ENCODE peak calls at places on chromosomes 13 and 19, in nine cellular contexts. R, O, C, G, L, J, T, I and F are unnamed samples.

GRCh38 chr19:17309962-17310461 is 649 bp downstream of the DDA1 start:
- DNase-seq in R (no peak), O (no peak), C (no peak), G (no peak), L (no peak), J (no peak), T (no peak), I (no peak), F (no peak)

GRCh38 chr13:76473552-76474134 is 412.6 kb downstream of the KCTD12 start:
- DNase-seq in R (peak; percentile 62), O (peak; percentile 88), C (peak; percentile 65), G (peak; percentile 49), L (no peak), J (peak; percentile 44), T (peak; percentile 74), I (peak; percentile 44), F (peak; percentile 61)

GRCh38 chr13:106083620-106084350 is 451.7 kb downstream of the EFNB2 start:
- DNase-seq in R (no peak), O (peak; percentile 62), C (peak; percentile 23), G (no peak), L (no peak), J (peak; percentile 31), T (no peak), I (no peak), F (no peak)

GRCh38 chr13:102680842-102681725 is 13.8 kb downstream of the METTL21C start:
- DNase-seq in R (no peak), O (peak; percentile 16), C (no peak), G (no peak), L (no peak), J (peak; percentile 14), T (no peak), I (peak; percentile 1), F (peak; percentile 37)

GRCh38 chr19:18933297-18933696 is 7.7 kb downstream of the HOMER3 start:
- DNase-seq in R (no peak), O (no peak), C (no peak), G (no peak), L (no peak), J (no peak), T (no peak), I (no peak), F (no peak)

GRCh38 chr13:110882972-110883371 is 31.9 kb downstream of the ANKRD10 start:
- DNase-seq in R (no peak), O (no peak), C (no peak), G (no peak), L (no peak), J (peak; percentile 27), T (no peak), I (no peak), F (no peak)

GRCh38 chr19:36032251-36033104 is at the start of gene CLIP3:
- DNase-seq in R (peak; percentile 74), O (peak; percentile 84), C (no peak), G (no peak), L (no peak), J (peak; percentile 42), T (peak; percentile 93), I (no peak), F (peak; percentile 20)

GRCh38 chr19:45179063-45179847 is 671 bp downstream of the BLOC1S3 start:
- DNase-seq in R (peak; percentile 52), O (peak; percentile 53), C (peak; percentile 37), G (peak; percentile 70), L (peak; percentile 89), J (peak; percentile 6), T (peak; percentile 87), I (peak; percentile 38), F (peak; percentile 32)

GRCh38 chr19:20164456-20164855 is 2.6 kb upstream of the ZNF486 start:
- DNase-seq in R (no peak), O (no peak), C (no peak), G (no peak), L (no peak), J (no peak), T (no peak), I (no peak), F (no peak)

GRCh38 chr13:102773441-102774209 is at the start of gene TEX30:
- DNase-seq in R (peak; percentile 88), O (peak; percentile 91), C (peak; percentile 92), G (peak; percentile 91), L (peak; percentile 97), J (peak; percentile 69), T (peak; percentile 95), I (peak; percentile 90), F (peak; percentile 89)

DNA sequence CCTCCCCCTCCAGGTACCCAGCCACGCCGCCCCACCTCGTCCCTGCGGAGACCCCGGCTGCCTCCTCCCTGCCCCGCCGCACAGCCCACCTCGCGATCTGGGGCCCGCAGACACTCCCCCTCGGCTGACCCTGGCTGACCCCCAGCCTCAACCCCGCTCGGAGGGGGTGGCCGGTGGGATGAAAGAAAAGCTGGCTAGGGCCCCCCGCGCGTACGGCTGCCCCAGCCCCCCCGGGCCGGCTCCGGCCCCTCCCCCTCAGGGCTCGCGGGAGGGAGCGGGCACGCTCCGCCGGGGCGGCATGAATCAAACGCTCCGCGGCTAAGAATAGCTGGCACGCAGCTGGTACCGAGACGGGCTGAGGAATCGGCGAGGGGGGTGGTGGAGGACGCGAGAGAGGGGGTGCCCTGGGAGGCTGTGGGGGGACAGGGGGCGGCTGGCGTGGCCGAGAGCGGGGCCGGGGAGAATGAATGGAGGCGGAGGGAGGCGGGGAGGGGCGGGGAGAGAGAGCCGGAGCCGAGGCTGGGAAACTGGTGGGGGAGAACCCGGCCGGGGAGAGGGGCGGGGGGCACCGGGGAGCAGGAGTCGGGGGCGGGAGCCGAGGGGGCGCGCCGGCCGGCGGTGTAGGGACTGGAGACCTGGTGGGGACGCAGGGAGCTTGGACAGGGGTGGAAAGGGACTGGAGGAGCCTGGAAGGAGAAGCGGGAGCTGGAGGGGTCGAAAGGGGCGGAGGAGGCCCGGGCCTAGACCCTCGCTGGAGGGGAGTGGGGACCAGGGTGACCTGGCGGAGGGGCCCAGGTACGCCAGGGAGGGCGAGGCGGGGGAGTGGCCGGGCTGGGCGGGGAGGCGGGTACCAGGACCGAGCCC is 1.1 kb downstream of the SHANK1 start:
- DNase-seq in R (peak; percentile 33), O (no peak), C (no peak), G (peak; percentile 24), L (no peak), J (no peak), T (no peak), I (no peak), F (no peak)
- H3K4me3 ChIP-seq in R (peak overlapping the region; percentile 43), O (peak overlapping the region; percentile 41), C (no peak overlapping the region), G (peak overlapping the region; percentile 39), L (no peak overlapping the region), J (no peak overlapping the region), T (peak overlapping the region; percentile 3), I (no peak overlapping the region), F (no peak overlapping the region)

GRCh38 chr13:33228645-33229445 is 56.7 kb downstream of the STARD13 start:
- DNase-seq in R (no peak), O (peak; percentile 67), C (peak; percentile 40), G (no peak), L (no peak), J (peak; percentile 79), T (no peak), I (peak; percentile 20), F (peak; percentile 49)

GRCh38 chr13:33227927-33228644 is 57.5 kb downstream of the STARD13 start:
- DNase-seq in R (no peak), O (no peak), C (no peak), G (no peak), L (no peak), J (no peak), T (no peak), I (no peak), F (no peak)

GRCh38 chr13:33231339-33231738 is 54.2 kb downstream of the STARD13 start:
- DNase-seq in R (no peak), O (no peak), C (no peak), G (no peak), L (no peak), J (no peak), T (no peak), I (no peak), F (no peak)

GRCh38 chr13:33230178-33230881 is 55.2 kb downstream of the STARD13 start:
- DNase-seq in R (no peak), O (peak; percentile 63), C (no peak), G (no peak), L (no peak), J (peak; percentile 69), T (no peak), I (no peak), F (no peak)

GRCh38 chr13:33229446-33230177 is 55.9 kb downstream of the STARD13 start:
- DNase-seq in R (no peak), O (no peak), C (no peak), G (no peak), L (no peak), J (no peak), T (no peak), I (no peak), F (no peak)
- H3K4me1 ChIP-seq in R (peaks cover 34% of the 10 kb centered on the region), O (peaks cover 47% of the 10 kb centered on the region), C (no peaks in the 10 kb centered on the region), G (peaks cover 14% of the 10 kb centered on the region), L (peaks cover 10% of the 10 kb centered on the region), J (peaks cover 43% of the 10 kb centered on the region), T (no peaks in the 10 kb centered on the region), I (no peaks in the 10 kb centered on the region), F (no peaks in the 10 kb centered on the region)

DNA sequence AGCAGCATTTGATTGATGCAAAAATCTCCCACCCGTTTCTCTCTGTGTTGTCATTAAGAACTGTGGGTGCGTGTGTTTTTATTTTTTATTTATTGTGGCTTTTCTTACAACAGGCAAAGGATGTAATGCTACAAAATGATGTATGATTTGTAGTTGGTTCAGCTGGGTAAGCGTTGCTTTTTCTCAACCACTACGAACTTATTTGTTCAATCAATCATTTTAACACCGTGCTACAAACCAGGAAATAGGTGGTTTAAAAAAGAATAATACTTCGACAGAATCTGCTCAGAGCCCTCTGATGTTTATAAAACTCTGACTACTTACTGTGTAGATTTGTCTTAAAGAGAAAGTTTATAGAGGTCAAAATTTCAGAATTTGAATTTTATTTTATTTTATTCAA is 41.4 kb upstream of the RFC3 start:
- DNase-seq in R (no peak), O (no peak), C (no peak), G (no peak), L (no peak), J (no peak), T (no peak), I (no peak), F (no peak)
- H3K27ac ChIP-seq in R (no peak overlapping the region), O (no peak overlapping the region), C (no peak overlapping the region), G (no peak overlapping the region), L (no peak overlapping the region), J (no peak overlapping the region), T (no peak overlapping the region), I (no peak overlapping the region), F (no peak overlapping the region)

GRCh38 chr13:32309312-32309711 is 5.9 kb downstream of the ZAR1L start:
- DNase-seq in R (no peak), O (no peak), C (no peak), G (no peak), L (no peak), J (no peak), T (no peak), I (no peak), F (no peak)
- H3K4me3 ChIP-seq in R (no peak overlapping the region), O (no peak overlapping the region), C (no peak overlapping the region), G (no peak overlapping the region), L (no peak overlapping the region), J (no peak overlapping the region), T (no peak overlapping the region), I (no peak overlapping the region), F (no peak overlapping the region)

DNA sequence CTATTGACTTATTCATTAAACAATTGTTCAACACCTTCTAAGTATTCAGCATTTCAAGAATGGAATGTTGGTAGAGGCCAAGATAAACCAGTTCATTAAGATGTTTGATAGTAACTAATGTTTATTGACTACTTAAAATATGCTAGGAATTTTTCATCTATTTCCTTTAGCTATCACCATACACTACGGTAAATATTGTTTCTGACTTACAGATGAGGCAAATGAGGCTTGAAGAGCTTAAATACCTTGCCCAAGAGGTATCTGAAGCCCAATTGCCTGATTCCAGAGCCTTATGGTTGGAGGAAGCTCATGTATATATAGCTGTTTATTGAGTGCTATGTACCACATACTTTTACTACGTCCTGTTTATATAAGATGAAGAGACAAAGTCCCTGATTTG is 286.2 kb downstream of the NDFIP2 start:
- DNase-seq in R (no peak), O (peak; percentile 17), C (no peak), G (no peak), L (no peak), J (peak; percentile 50), T (no peak), I (no peak), F (no peak)
- H3K4me1 ChIP-seq in R (no peaks in the 10 kb centered on the region), O (no peaks in the 10 kb centered on the region), C (no peaks in the 10 kb centered on the region), G (no peaks in the 10 kb centered on the region), L (no peaks in the 10 kb centered on the region), J (no peaks in the 10 kb centered on the region), T (no peaks in the 10 kb centered on the region), I (no peaks in the 10 kb centered on the region), F (no peaks in the 10 kb centered on the region)